ENCODE peak calls at places on chromosome 19, in five cellular contexts. N, A, T, I and H are unnamed samples.

GRCh38 chr19:6269101-6269886 is 10.5 kb downstream of the MLLT1 start:
- DNase-seq in N (no peak), A (no peak), T (no peak), I (no peak), H (no peak)

GRCh38 chr19:33722456-33723239 is 74.0 kb upstream of the KCTD15 start:
- DNase-seq in N (no peak), A (no peak), T (no peak), I (no peak), H (no peak)

GRCh38 chr19:1837625-1838105 is 10.6 kb downstream of the REXO1 start:
- DNase-seq in N (no peak), A (peak; percentile 66), T (peak; percentile 57), I (peak; percentile 53), H (no peak)

GRCh38 chr19:56201973-56202372 is at the start of gene ZSCAN5C:
- DNase-seq in N (no peak), A (no peak), T (no peak), I (no peak), H (no peak)

GRCh38 chr19:55537741-55538111 is 793 bp upstream of the SBK2 start:
- DNase-seq in N (no peak), A (peak; percentile 95), T (no peak), I (no peak), H (no peak)

GRCh38 chr19:6765738-6766356 is 1.4 kb downstream of the SH2D3A start:
- DNase-seq in N (peak; percentile 82), A (no peak), T (peak; percentile 21), I (no peak), H (no peak)

GRCh38 chr19:16969127-16969526 is 57.5 kb downstream of the CPAMD8 start:
- DNase-seq in N (no peak), A (no peak), T (no peak), I (no peak), H (peak; percentile 64)

GRCh38 chr19:13574933-13575332 is 68.7 kb upstream of the CACNA1A start:
- DNase-seq in N (peak; percentile 16), A (peak; percentile 28), T (no peak), I (no peak), H (no peak)

GRCh38 chr19:1871630-1872029 is 8.3 kb upstream of the KLF16 start:
- DNase-seq in N (no peak), A (no peak), T (no peak), I (no peak), H (no peak)